ENCODE peak calls at places on chromosomes 3 and 15, in seven cellular contexts. L is stomach, U is testis, K is uterus, M is transverse colon, N is HepG2, F is heart left ventricle. O is an unnamed sample.
A peak's percentile ranks its signal among the peaks of the same experiment; 100 is the strongest.

GRCh38 chr3:77468408-77469045 is 428.6 kb downstream of the ROBO2 start:
- DNase-seq in L (no peak), U (no peak), K (no peak), M (no peak), N (no peak), F (no peak), O (no peak)

GRCh38 chr3:100538339-100538706 is 45.9 kb downstream of the TMEM45A start:
- DNase-seq in L (no peak), U (no peak), K (no peak), M (no peak), N (no peak), F (no peak), O (no peak)

GRCh38 chr3:173617490-173617889 is 219.9 kb downstream of the NLGN1 start:
- DNase-seq in L (peak; percentile 36), U (no peak), K (no peak), M (peak; percentile 21), N (no peak), F (peak; percentile 73), O (no peak)

GRCh38 chr15:63332367-63333078 is 49.1 kb downstream of the CA12 start:
- DNase-seq in L (no peak), U (no peak), K (no peak), M (no peak), N (no peak), F (no peak), O (no peak)

GRCh38 chr15:90529369-90530249 is at the start of gene CRTC3:
- DNase-seq in L (peak; percentile 50), U (peak; percentile 54), K (peak; percentile 40), M (peak; percentile 60), N (no peak), F (peak; percentile 69), O (no peak)

GRCh38 chr3:90080988-90081387 is 973.6 kb downstream of the EPHA3 start:
- DNase-seq in L (no peak), U (no peak), K (no peak), M (no peak), N (no peak), F (no peak), O (no peak)

GRCh38 chr15:50163719-50164410 is 18.1 kb upstream of the SLC27A2 start:
- DNase-seq in L (no peak), U (no peak), K (no peak), M (no peak), N (no peak), F (no peak), O (no peak)

GRCh38 chr3:187830181-187830580 is 84.9 kb upstream of the BCL6 start:
- DNase-seq in L (no peak), U (no peak), K (no peak), M (no peak), N (no peak), F (no peak), O (no peak)

GRCh38 chr3:186003610-186004009 is 65.8 kb upstream of the TRA2B start:
- DNase-seq in L (no peak), U (no peak), K (no peak), M (no peak), N (no peak), F (no peak), O (no peak)

GRCh38 chr15:62115847-62116246 is 49.1 kb downstream of the C2CD4A start:
- DNase-seq in L (no peak), U (no peak), K (no peak), M (no peak), N (peak; percentile 32), F (no peak), O (no peak)

GRCh38 chr3:153291052-153291689 is 129.1 kb downstream of the RAP2B start:
- DNase-seq in L (no peak), U (no peak), K (no peak), M (no peak), N (peak; percentile 12), F (no peak), O (no peak)

GRCh38 chr3:197613187-197613586 is 57.4 kb upstream of the BDH1 start:
- DNase-seq in L (no peak), U (no peak), K (no peak), M (no peak), N (no peak), F (no peak), O (no peak)

GRCh38 chr3:171028779-171029232 is 2.3 kb upstream of the SLC2A2 start:
- DNase-seq in L (no peak), U (no peak), K (no peak), M (no peak), N (no peak), F (no peak), O (peak; percentile 12)

GRCh38 chr3:10423171-10423882 is 82.1 kb downstream of the ATP2B2 start:
- DNase-seq in L (no peak), U (no peak), K (no peak), M (no peak), N (no peak), F (no peak), O (no peak)

GRCh38 chr3:82558081-82558480 is 796.6 kb upstream of the GBE1 start:
- DNase-seq in L (no peak), U (no peak), K (no peak), M (no peak), N (no peak), F (no peak), O (no peak)

GRCh38 chr15:41546846-41547786 is 3.1 kb upstream of the RPAP1 start:
- DNase-seq in L (no peak), U (no peak), K (no peak), M (no peak), N (no peak), F (no peak), O (no peak)

GRCh38 chr3:46097691-46098241 is 70.5 kb upstream of the XCR1 start:
- DNase-seq in L (no peak), U (peak; percentile 23), K (peak; percentile 59), M (no peak), N (no peak), F (no peak), O (no peak)

GRCh38 chr3:66407281-66408218 is 93.3 kb downstream of the LRIG1 start:
- DNase-seq in L (peak; percentile 75), U (peak; percentile 80), K (peak; percentile 68), M (peak; percentile 79), N (peak; percentile 48), F (peak; percentile 82), O (peak; percentile 78)

GRCh38 chr3:134426660-134427181 is 52.5 kb upstream of the AMOTL2 start:
- DNase-seq in L (no peak), U (no peak), K (no peak), M (no peak), N (no peak), F (no peak), O (no peak)

GRCh38 chr15:83053151-83053550 is 13.9 kb downstream of the BTBD1 start:
- DNase-seq in L (no peak), U (no peak), K (no peak), M (no peak), N (no peak), F (no peak), O (no peak)

GRCh38 chr3:34807611-34808010 is 831.7 kb upstream of the ARPP21 start:
- DNase-seq in L (no peak), U (no peak), K (no peak), M (no peak), N (no peak), F (no peak), O (no peak)

GRCh38 chr15:66253296-66253642 is 281 bp downstream of the MEGF11 start:
- DNase-seq in L (no peak), U (no peak), K (no peak), M (no peak), N (no peak), F (no peak), O (no peak)

GRCh38 chr3:79491029-79491634 is 276.7 kb downstream of the ROBO1 start:
- DNase-seq in L (no peak), U (no peak), K (no peak), M (no peak), N (no peak), F (no peak), O (no peak)

DNA sequence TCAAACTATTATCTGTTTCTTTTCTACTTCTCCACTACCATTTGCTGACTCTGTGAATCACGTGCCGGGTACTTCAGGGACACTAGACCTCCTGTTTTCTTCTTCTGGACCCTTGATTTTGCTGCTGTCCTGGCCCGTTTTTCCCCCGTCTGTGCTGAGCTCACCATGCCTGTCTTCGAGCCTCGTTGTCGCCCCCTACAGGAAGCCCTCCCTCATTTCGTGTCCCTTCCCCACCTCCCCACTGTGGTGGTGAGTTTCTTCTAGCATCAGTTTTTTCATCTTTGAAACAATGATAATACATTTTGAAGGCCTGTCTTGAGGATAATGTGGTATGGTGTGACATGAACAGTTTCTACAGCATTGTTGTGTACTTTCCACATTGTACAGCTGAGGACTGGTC is 12.8 kb downstream of the GABRG3 start:
- DNase-seq in L (no peak), U (no peak), K (no peak), M (no peak), N (no peak), F (no peak), O (no peak)
- TF ChIP-seq CTCF in L (no peak), U (no peak), K (no peak), M (no peak), N (no peak), F (no peak), O (no peak)

GRCh38 chr3:149816326-149816725 is 3.3 kb downstream of the RNF13 start:
- DNase-seq in L (no peak), U (no peak), K (no peak), M (no peak), N (no peak), F (no peak), O (no peak)

GRCh38 chr3:149815728-149816127 is 2.7 kb downstream of the RNF13 start:
- DNase-seq in L (no peak), U (no peak), K (no peak), M (no peak), N (no peak), F (no peak), O (no peak)

GRCh38 chr3:149819432-149819831 is 6.4 kb downstream of the RNF13 start:
- DNase-seq in L (no peak), U (no peak), K (no peak), M (no peak), N (no peak), F (no peak), O (no peak)

GRCh38 chr3:149815318-149815717 is 2.3 kb downstream of the RNF13 start:
- DNase-seq in L (no peak), U (no peak), K (no peak), M (no peak), N (no peak), F (no peak), O (no peak)

DNA sequence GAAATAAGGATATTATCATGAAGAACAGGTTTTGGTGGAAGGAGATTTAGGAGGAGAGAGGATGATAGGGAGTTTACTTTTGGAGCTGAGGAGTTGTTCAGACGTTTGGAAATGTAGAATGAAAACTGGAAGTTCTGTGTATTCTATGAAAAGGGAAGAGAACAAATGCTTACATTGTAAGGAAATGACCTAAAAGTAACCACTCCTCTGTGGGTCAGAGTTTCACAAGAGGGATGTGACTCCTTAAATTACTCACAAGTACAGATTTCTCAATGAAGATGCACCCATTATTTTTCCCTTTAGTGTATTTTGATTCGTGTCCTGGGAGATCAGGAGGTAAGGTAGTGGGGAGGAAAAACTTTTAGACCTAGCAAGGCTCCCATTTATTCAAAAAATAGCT is 4.0 kb downstream of the RNF13 start:
- DNase-seq in L (no peak), U (no peak), K (no peak), M (no peak), N (no peak), F (no peak), O (peak; percentile 14)
- TF ChIP-seq POLR2A in L (no peak), U (no peak), K (no peak), M (no peak), N (no peak), F (no peak), O (no peak)

GRCh38 chr15:43509002-43509922 is 8.1 kb upstream of the MAP1A start:
- DNase-seq in L (no peak), U (peak; percentile 80), K (peak; percentile 67), M (no peak), N (peak; percentile 20), F (peak; percentile 50), O (peak; percentile 32)
- H3K4me1 ChIP-seq in L (peaks cover 33% of the 10 kb centered on the region), U (peaks cover 29% of the 10 kb centered on the region), K (no peaks in the 10 kb centered on the region), M (peaks cover 36% of the 10 kb centered on the region), N (peaks cover 32% of the 10 kb centered on the region), F (peaks cover 21% of the 10 kb centered on the region), O (peaks cover 38% of the 10 kb centered on the region)

GRCh38 chr3:94308767-94309166 is 245.9 kb downstream of the NSUN3 start:
- DNase-seq in L (no peak), U (no peak), K (no peak), M (no peak), N (no peak), F (no peak), O (no peak)
- TF ChIP-seq CTCF in L (no peak), U (no peak), K (no peak), M (no peak), N (no peak), F (no peak), O (no peak)